ENCODE peak calls at places on chromosomes 1 and 21, in eight cellular contexts. N is keratinocyte, C is neural progenitor cell, D is GM23248, P is IMR-90, I is GM23338, R is mammary epithelial cell, J is DND-41. W is an unnamed sample. For H4K20me1, the result is how much of the 10 kb centered on the place peaks cover.

GRCh38 chr1:226506021-226506420 is 42.5 kb upstream of the STUM start:
- DNase-seq in N (no peak), C (no peak), D (no peak), P (no peak), I (no peak), R (no peak), J (no peak), W (no peak)

GRCh38 chr1:153355445-153356071 is 2.1 kb upstream of the S100A9 start:
- DNase-seq in N (no peak), C (peak), D (peak), P (peak), I (peak), R (peak), J (peak), W (peak)

GRCh38 chr1:236920270-236920894 is 83.9 kb downstream of the MT1HL1 start:
- DNase-seq in N (no peak), C (no peak), D (no peak), P (no peak), I (no peak), R (no peak), J (no peak), W (no peak)

GRCh38 chr1:17926906-17927305 is 171.8 kb downstream of the ACTL8 start:
- DNase-seq in N (no peak), C (no peak), D (no peak), P (no peak), I (no peak), R (no peak), J (no peak), W (no peak)

GRCh38 chr1:2098301-2098698 is 48.1 kb downstream of the PRKCZ start:
- DNase-seq in N (no peak), C (no peak), D (no peak), P (no peak), I (no peak), R (no peak), J (no peak), W (peak)

GRCh38 chr1:91697322-91698260 is 188.4 kb downstream of the TGFBR3 start:
- DNase-seq in N (no peak), C (no peak), D (peak), P (peak), I (no peak), R (no peak), J (peak), W (no peak)

GRCh38 chr1:171645553-171646336 is 6.7 kb downstream of the MYOC start:
- DNase-seq in N (no peak), C (no peak), D (peak), P (no peak), I (no peak), R (no peak), J (no peak), W (peak)

GRCh38 chr1:77888071-77888428 is 374 bp upstream of the NEXN start:
- DNase-seq in N (no peak), C (no peak), D (peak), P (peak), I (no peak), R (no peak), J (no peak), W (peak)

GRCh38 chr1:152770411-152770810 is 4.5 kb upstream of the LCE1F start:
- DNase-seq in N (no peak), C (no peak), D (peak), P (no peak), I (no peak), R (no peak), J (no peak), W (no peak)

GRCh38 chr1:53270873-53271272 is 32.6 kb upstream of the MAGOH start:
- DNase-seq in N (no peak), C (no peak), D (no peak), P (no peak), I (no peak), R (no peak), J (no peak), W (no peak)

GRCh38 chr1:12098786-12099185 is 35.7 kb downstream of the TNFRSF8 start:
- DNase-seq in N (no peak), C (no peak), D (peak), P (peak), I (no peak), R (no peak), J (no peak), W (no peak)

GRCh38 chr21:28454978-28455600 is 537.6 kb downstream of the LTN1 start:
- DNase-seq in N (no peak), C (no peak), D (peak), P (peak), I (no peak), R (no peak), J (no peak), W (no peak)

GRCh38 chr21:19440792-19441494 is 1037.4 kb upstream of the TMPRSS15 start:
- DNase-seq in N (no peak), C (no peak), D (no peak), P (no peak), I (no peak), R (no peak), J (no peak), W (no peak)

GRCh38 chr1:171841931-171842723 is 829 bp downstream of the DNM3 start:
- DNase-seq in N (no peak), C (peak), D (peak), P (no peak), I (peak), R (peak), J (no peak), W (peak)

GRCh38 chr1:55611123-55611522 is 396.0 kb upstream of the USP24 start:
- DNase-seq in N (no peak), C (no peak), D (peak), P (no peak), I (no peak), R (no peak), J (no peak), W (no peak)

GRCh38 chr1:5601516-5601915 is 390.7 kb downstream of the NPHP4 start:
- DNase-seq in N (no peak), C (no peak), D (no peak), P (no peak), I (no peak), R (no peak), J (no peak), W (no peak)

GRCh38 chr21:44421901-44422840 is 33.1 kb upstream of the LRRC3 start:
- DNase-seq in N (no peak), C (no peak), D (no peak), P (no peak), I (no peak), R (no peak), J (no peak), W (no peak)

GRCh38 chr1:909861-910310 is 13.8 kb upstream of the SAMD11 start:
- DNase-seq in N (no peak), C (peak), D (peak), P (no peak), I (no peak), R (no peak), J (no peak), W (no peak)

GRCh38 chr1:63087966-63088365 is 234.4 kb upstream of the FOXD3 start:
- DNase-seq in N (no peak), C (peak), D (peak), P (no peak), I (peak), R (no peak), J (no peak), W (peak)

GRCh38 chr1:89804646-89805237 is 16.1 kb upstream of the LRRC8D start:
- DNase-seq in N (peak), C (peak), D (peak), P (peak), I (peak), R (peak), J (peak), W (peak)

GRCh38 chr1:16232316-16232710 is 4.7 kb downstream of the CPLANE2 start:
- DNase-seq in N (no peak), C (no peak), D (no peak), P (no peak), I (no peak), R (no peak), J (no peak), W (no peak)

GRCh38 chr1:119011706-119012105 is 23.6 kb upstream of the TBX15 start:
- DNase-seq in N (no peak), C (no peak), D (no peak), P (no peak), I (no peak), R (peak), J (no peak), W (no peak)

GRCh38 chr1:27356628-27357280 is 10.0 kb downstream of the MAP3K6 start:
- DNase-seq in N (no peak), C (peak), D (no peak), P (no peak), I (peak), R (no peak), J (no peak), W (no peak)

GRCh38 chr1:93625582-93626327 is 55.9 kb downstream of the BCAR3 start:
- DNase-seq in N (no peak), C (no peak), D (peak), P (peak), I (no peak), R (peak), J (no peak), W (no peak)

GRCh38 chr1:238674331-238674730 is 712.0 kb upstream of the CHRM3 start:
- DNase-seq in N (no peak), C (no peak), D (no peak), P (no peak), I (no peak), R (peak), J (no peak), W (no peak)

GRCh38 chr1:115496904-115497527 is 144.8 kb upstream of the VANGL1 start:
- DNase-seq in N (no peak), C (no peak), D (peak), P (peak), I (no peak), R (peak), J (no peak), W (peak)

GRCh38 chr1:210536263-210536961 is 207.7 kb downstream of the HHAT start:
- DNase-seq in N (no peak), C (peak), D (no peak), P (no peak), I (peak), R (no peak), J (no peak), W (no peak)

GRCh38 chr1:89605692-89606091 is 27.2 kb upstream of the LRRC8C start:
- DNase-seq in N (no peak), C (no peak), D (peak), P (peak), I (no peak), R (peak), J (no peak), W (no peak)

GRCh38 chr1:234611153-234611798 is 1.3 kb upstream of the IRF2BP2 start:
- DNase-seq in N (no peak), C (peak), D (peak), P (peak), I (peak), R (peak), J (peak), W (no peak)

GRCh38 chr1:11701551-11701961 is 10.0 kb downstream of the DRAXIN start:
- DNase-seq in N (no peak), C (peak), D (peak), P (no peak), I (no peak), R (no peak), J (no peak), W (no peak)

GRCh38 chr1:35637401-35637809 is 3.9 kb downstream of the PSMB2 start:
- DNase-seq in N (no peak), C (no peak), D (peak), P (peak), I (peak), R (no peak), J (no peak), W (peak)
- H4K20me1 ChIP-seq in N (under half), C (under half), D (under half), P (under half), I (under half), R (under half), J (under half), W (under half)

DNA sequence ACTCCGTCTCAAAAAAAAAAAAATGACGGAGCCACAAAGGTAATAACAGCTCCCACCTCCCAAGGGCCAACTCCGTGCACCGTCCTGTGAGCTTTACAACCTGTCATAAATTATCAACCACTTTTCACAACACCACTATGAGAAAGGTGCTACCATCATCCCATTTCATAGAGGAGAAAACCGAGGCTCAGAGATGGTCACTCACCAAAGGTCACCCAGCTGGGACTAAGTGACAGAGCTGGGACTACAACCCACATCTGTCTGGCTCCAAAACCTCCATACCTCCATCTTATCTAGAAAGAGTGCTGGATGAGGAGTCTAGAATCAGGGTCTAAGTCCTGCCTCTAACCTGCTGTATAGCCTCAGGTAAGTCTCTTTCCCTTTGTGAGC is 43.6 kb upstream of the ECE1 start:
- DNase-seq in N (no peak), C (no peak), D (no peak), P (no peak), I (no peak), R (no peak), J (no peak), W (no peak)
- H4K20me1 ChIP-seq in N (under half), C (under half), D (under half), P (under half), I (under half), R (under half), J (half or more), W (under half)

DNA sequence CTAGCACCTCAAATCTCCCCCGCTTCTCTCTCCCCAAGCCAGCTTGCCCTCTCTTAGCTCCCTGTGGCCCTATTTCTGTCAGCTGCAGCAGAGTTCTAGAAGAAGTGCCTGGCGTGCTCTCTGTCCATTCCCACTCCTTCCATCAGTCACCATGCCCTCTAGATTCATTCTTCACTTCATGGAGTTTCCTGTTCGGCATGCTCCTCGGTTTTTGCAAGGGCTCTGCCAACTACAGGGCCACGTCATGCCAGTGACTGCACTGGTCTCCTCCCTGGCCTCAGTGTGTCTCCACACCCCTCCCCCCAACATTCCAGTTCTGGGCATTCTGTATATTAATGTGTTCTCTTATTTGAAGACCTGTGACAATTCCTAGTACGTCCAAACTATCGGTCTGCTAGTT is 113.9 kb downstream of the SLC45A1 start:
- DNase-seq in N (no peak), C (no peak), D (no peak), P (no peak), I (no peak), R (no peak), J (no peak), W (no peak)
- H4K20me1 ChIP-seq in N (under half), C (under half), D (under half), P (under half), I (under half), R (under half), J (under half), W (under half)

GRCh38 chr1:3531928-3532327 is 77.5 kb downstream of the ARHGEF16 start:
- DNase-seq in N (no peak), C (no peak), D (no peak), P (no peak), I (no peak), R (no peak), J (no peak), W (no peak)
- H4K20me1 ChIP-seq in N (under half), C (half or more), D (under half), P (under half), I (under half), R (under half), J (under half), W (under half)

W was measured in hepatocyte.